ENCODE peak calls at places on chromosomes 1 and 21, in five cellular contexts. H, M, B, P and R are unnamed samples.

GRCh38 chr1:39957299-39958020 is 2.5 kb downstream of the MFSD2A start:
- DNase-seq in H (no peak), M (no peak), B (no peak), P (no peak), R (peak)

GRCh38 chr1:89833183-89834077 is 12.6 kb downstream of the LRRC8D start:
- DNase-seq in H (no peak), M (no peak), B (no peak), P (no peak), R (peak)

GRCh38 chr21:38291875-38292274 is 35.1 kb downstream of the KCNJ15 start:
- DNase-seq in H (peak), M (no peak), B (no peak), P (no peak), R (no peak)

GRCh38 chr1:40078512-40079333 is 18.3 kb downstream of the PPT1 start:
- DNase-seq in H (no peak), M (peak), B (peak), P (no peak), R (peak)

GRCh38 chr1:60874703-60875102 is 207.7 kb upstream of the NFIA start:
- DNase-seq in H (peak), M (peak), B (no peak), P (no peak), R (no peak)

GRCh38 chr1:161885013-161885412 is 118.9 kb downstream of the ATF6 start:
- DNase-seq in H (peak), M (peak), B (no peak), P (peak), R (no peak)

GRCh38 chr1:6130036-6130435 is 50.1 kb downstream of the CHD5 start:
- DNase-seq in H (no peak), M (no peak), B (no peak), P (no peak), R (no peak)

GRCh38 chr1:102941364-102941947 is 166.9 kb downstream of the COL11A1 start:
- DNase-seq in H (peak), M (no peak), B (no peak), P (no peak), R (no peak)

GRCh38 chr1:234149217-234149616 is 224.0 kb upstream of the COA6 start:
- DNase-seq in H (peak), M (no peak), B (no peak), P (peak), R (no peak)

GRCh38 chr1:153343811-153344717 is 4.6 kb downstream of the PGLYRP4 start:
- DNase-seq in H (no peak), M (no peak), B (no peak), P (no peak), R (no peak)

GRCh38 chr1:35574655-35575400 is 1.7 kb downstream of the TFAP2E start:
- DNase-seq in H (no peak), M (no peak), B (no peak), P (no peak), R (no peak)

GRCh38 chr1:84972377-84972987 is 24.4 kb downstream of the MCOLN2 start:
- DNase-seq in H (no peak), M (peak), B (no peak), P (no peak), R (no peak)

GRCh38 chr1:41102208-41102607 is 80.7 kb upstream of the SLFNL1 start:
- DNase-seq in H (peak), M (peak), B (peak), P (peak), R (peak)